ENCODE peak calls at places on chromosomes 16 and 17, in five cellular contexts. One of them, this sample, is unnamed.

GRCh38 chr17:49944451-49944850 is 24.5 kb upstream of the DLX4 start:
- DNase-seq in body of pancreas: no peak
- DNase-seq in stomach: no peak
- DNase-seq in A549: no peak
- DNase-seq in HCT116: no peak
- DNase-seq in this sample: no peak

GRCh38 chr16:83059237-83059636 is 432.5 kb downstream of the CDH13 start:
- DNase-seq in HCT116: no peak
- DNase-seq in stomach: no peak
- DNase-seq in body of pancreas: no peak
- DNase-seq in A549: no peak
- DNase-seq in this sample: no peak

GRCh38 chr17:35082073-35082657 is 18.7 kb upstream of the RFFL start:
- DNase-seq in A549: no peak
- DNase-seq in stomach: no peak
- DNase-seq in HCT116: peak; percentile 81
- DNase-seq in body of pancreas: no peak
- DNase-seq in this sample: peak; percentile 63

GRCh38 chr17:17679748-17680147 is 1.5 kb upstream of the RAI1 start:
- DNase-seq in A549: no peak
- DNase-seq in HCT116: no peak
- DNase-seq in stomach: no peak
- DNase-seq in body of pancreas: no peak
- DNase-seq in this sample: no peak

GRCh38 chr16:24036614-24037013 is 200.8 kb downstream of the PRKCB start:
- DNase-seq in HCT116: peak; percentile 29
- DNase-seq in A549: peak; percentile 84
- DNase-seq in stomach: peak; percentile 28
- DNase-seq in body of pancreas: peak; percentile 18
- DNase-seq in this sample: no peak

GRCh38 chr17:46768540-46768870 is 50.0 kb downstream of the WNT3 start:
- DNase-seq in body of pancreas: no peak
- DNase-seq in A549: no peak
- DNase-seq in HCT116: no peak
- DNase-seq in stomach: peak; percentile 21
- DNase-seq in this sample: no peak

GRCh38 chr16:31143036-31143888 is 6.6 kb downstream of the PRSS36 start:
- DNase-seq in body of pancreas: peak; percentile 31
- DNase-seq in A549: no peak
- DNase-seq in HCT116: no peak
- DNase-seq in stomach: no peak
- DNase-seq in this sample: no peak

GRCh38 chr17:45265823-45266222 is 3.9 kb upstream of the SPATA32 start:
- DNase-seq in stomach: no peak
- DNase-seq in HCT116: no peak
- DNase-seq in body of pancreas: no peak
- DNase-seq in A549: no peak
- DNase-seq in this sample: no peak

GRCh38 chr17:10135539-10136257 is 62.7 kb downstream of the GAS7 start:
- DNase-seq in stomach: peak; percentile 34
- DNase-seq in HCT116: no peak
- DNase-seq in A549: no peak
- DNase-seq in body of pancreas: peak; percentile 41
- DNase-seq in this sample: no peak

GRCh38 chr16:63361032-63361624 is 1324.9 kb upstream of the CDH8 start:
- DNase-seq in body of pancreas: peak; percentile 13
- DNase-seq in HCT116: peak; percentile 15
- DNase-seq in stomach: no peak
- DNase-seq in A549: peak; percentile 14
- DNase-seq in this sample: peak; percentile 26

GRCh38 chr16:53664724-53665345 is 38.8 kb downstream of the RPGRIP1L start:
- DNase-seq in body of pancreas: no peak
- DNase-seq in HCT116: no peak
- DNase-seq in A549: no peak
- DNase-seq in stomach: no peak
- DNase-seq in this sample: no peak

GRCh38 chr17:68698761-68699160 is 97.6 kb upstream of the FAM20A start:
- DNase-seq in stomach: no peak
- DNase-seq in A549: no peak
- DNase-seq in HCT116: no peak
- DNase-seq in body of pancreas: no peak
- DNase-seq in this sample: no peak

GRCh38 chr16:48384305-48384981 is 770 bp downstream of the SIAH1 start:
- DNase-seq in A549: peak; percentile 71
- DNase-seq in stomach: peak; percentile 59
- DNase-seq in HCT116: no peak
- DNase-seq in body of pancreas: peak; percentile 59
- DNase-seq in this sample: no peak

GRCh38 chr16:27690604-27691003 is 140.7 kb downstream of the KATNIP start:
- DNase-seq in A549: no peak
- DNase-seq in body of pancreas: no peak
- DNase-seq in stomach: no peak
- DNase-seq in HCT116: peak; percentile 21
- DNase-seq in this sample: no peak

GRCh38 chr16:68644303-68644702 is 807 bp upstream of the CDH3 start:
- DNase-seq in A549: no peak
- DNase-seq in stomach: no peak
- DNase-seq in HCT116: no peak
- DNase-seq in body of pancreas: no peak
- DNase-seq in this sample: no peak

GRCh38 chr17:62931101-62931500 is 34.9 kb upstream of the TANC2 start:
- DNase-seq in A549: no peak
- DNase-seq in HCT116: no peak
- DNase-seq in body of pancreas: no peak
- DNase-seq in stomach: no peak
- DNase-seq in this sample: no peak

GRCh38 chr16:67884-68789 is 4.3 kb downstream of the RHBDF1 start:
- DNase-seq in A549: no peak
- DNase-seq in body of pancreas: no peak
- DNase-seq in HCT116: no peak
- DNase-seq in stomach: no peak
- DNase-seq in this sample: no peak

GRCh38 chr16:54921229-54921824 is 9.3 kb upstream of the IRX5 start:
- DNase-seq in A549: no peak
- DNase-seq in HCT116: no peak
- DNase-seq in body of pancreas: no peak
- DNase-seq in stomach: no peak
- DNase-seq in this sample: no peak

GRCh38 chr16:2769100-2769529 is 8.0 kb downstream of the ELOB start:
- DNase-seq in stomach: no peak
- DNase-seq in HCT116: no peak
- DNase-seq in A549: no peak
- DNase-seq in body of pancreas: no peak
- DNase-seq in this sample: no peak

GRCh38 chr17:62859146-62859545 is 51.0 kb upstream of the MARCHF10 start:
- DNase-seq in stomach: no peak
- DNase-seq in body of pancreas: no peak
- DNase-seq in HCT116: no peak
- DNase-seq in A549: no peak
- DNase-seq in this sample: no peak

GRCh38 chr17:43998552-43998951 is 5.9 kb upstream of the NAGS start:
- DNase-seq in A549: no peak
- DNase-seq in body of pancreas: no peak
- DNase-seq in HCT116: no peak
- DNase-seq in stomach: no peak
- DNase-seq in this sample: no peak

GRCh38 chr16:57041182-57042156 is 50.9 kb upstream of the CPNE2 start:
- DNase-seq in A549: no peak
- DNase-seq in HCT116: no peak
- DNase-seq in stomach: peak; percentile 43
- DNase-seq in body of pancreas: no peak
- DNase-seq in this sample: no peak

GRCh38 chr17:15169676-15170075 is 95.5 kb downstream of the PMP22 start:
- DNase-seq in HCT116: no peak
- DNase-seq in A549: no peak
- DNase-seq in stomach: no peak
- DNase-seq in body of pancreas: no peak
- DNase-seq in this sample: no peak

GRCh38 chr17:4947411-4948165 is 742 bp downstream of the PFN1 start:
- DNase-seq in HCT116: no peak
- DNase-seq in A549: peak; percentile 64
- DNase-seq in stomach: peak; percentile 70
- DNase-seq in body of pancreas: peak; percentile 45
- DNase-seq in this sample: no peak

GRCh38 chr17:50064253-50064991 is 8.5 kb downstream of the ITGA3 start:
- DNase-seq in A549: peak; percentile 94
- DNase-seq in body of pancreas: no peak
- DNase-seq in HCT116: peak; percentile 86
- DNase-seq in stomach: no peak
- DNase-seq in this sample: no peak

GRCh38 chr16:81774348-81774747 is 4.7 kb upstream of the PLCG2 start:
- DNase-seq in body of pancreas: no peak
- DNase-seq in HCT116: no peak
- DNase-seq in A549: no peak
- DNase-seq in stomach: no peak
- DNase-seq in this sample: no peak

GRCh38 chr16:84718-85452 is 6.9 kb downstream of the MPG start:
- DNase-seq in A549: no peak
- DNase-seq in stomach: peak; percentile 53
- DNase-seq in body of pancreas: peak; percentile 42
- DNase-seq in HCT116: no peak
- DNase-seq in this sample: no peak

GRCh38 chr16:57535680-57536305 is 578 bp downstream of the CCDC102A start:
- DNase-seq in stomach: peak; percentile 95
- DNase-seq in A549: peak; percentile 98
- DNase-seq in HCT116: peak; percentile 79
- DNase-seq in body of pancreas: peak; percentile 95
- DNase-seq in this sample: peak; percentile 36

GRCh38 chr16:48432136-48432535 is 46.9 kb upstream of the SIAH1 start:
- DNase-seq in HCT116: no peak
- DNase-seq in body of pancreas: no peak
- DNase-seq in A549: no peak
- DNase-seq in stomach: no peak
- DNase-seq in this sample: no peak

GRCh38 chr17:79400989-79401703 is 209.7 kb downstream of the RBFOX3 start:
- DNase-seq in body of pancreas: peak; percentile 72
- DNase-seq in HCT116: peak; percentile 44
- DNase-seq in A549: peak; percentile 94
- DNase-seq in stomach: peak; percentile 77
- DNase-seq in this sample: no peak

GRCh38 chr17:82932146-82933005 is 92.6 kb upstream of the ZNF750 start:
- DNase-seq in stomach: peak; percentile 15
- DNase-seq in body of pancreas: no peak
- DNase-seq in HCT116: no peak
- DNase-seq in A549: no peak
- DNase-seq in this sample: no peak

GRCh38 chr17:66129759-66130158 is 62.2 kb downstream of the CEP112 start:
- DNase-seq in body of pancreas: no peak
- DNase-seq in stomach: no peak
- DNase-seq in HCT116: no peak
- DNase-seq in A549: no peak
- DNase-seq in this sample: no peak

DNA sequence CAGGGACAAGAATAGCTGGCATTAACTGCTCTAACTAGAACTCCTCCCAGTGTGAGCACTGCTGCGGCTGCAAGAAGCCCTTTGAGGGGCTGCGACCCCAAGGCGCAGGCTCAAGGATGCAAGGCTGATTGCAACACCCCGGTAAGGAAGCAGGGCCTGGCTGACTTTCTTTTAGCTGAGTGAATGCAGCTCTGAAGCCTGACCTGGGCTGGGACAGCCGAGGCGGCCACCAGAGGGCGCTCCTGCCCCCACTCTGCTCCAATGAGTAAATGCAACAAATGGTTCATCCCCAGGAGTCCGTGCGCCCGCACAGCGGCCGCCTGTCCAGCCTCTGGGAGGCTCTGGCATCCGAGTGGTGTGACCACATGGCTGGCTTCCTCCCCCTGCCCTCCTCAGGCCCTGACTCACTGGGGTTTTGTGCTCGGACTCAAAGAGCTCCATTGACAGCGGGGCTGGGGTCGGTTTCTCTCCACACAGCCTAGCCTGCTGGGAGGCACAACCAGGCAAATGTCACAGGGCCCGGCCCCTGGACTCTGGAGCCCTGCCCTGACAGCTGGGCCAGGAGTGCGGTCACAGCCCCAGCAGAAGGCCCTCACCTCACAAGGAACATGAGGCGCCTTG is at the start of gene SMIM5:
- DNase-seq in body of pancreas: peak; percentile 85
- DNase-seq in HCT116: peak; percentile 63
- DNase-seq in stomach: peak; percentile 89
- DNase-seq in A549: peak; percentile 99
- DNase-seq in this sample: peak; percentile 33
- H3K27ac ChIP-seq in body of pancreas: peak within 1 kb of the TSS; percentile 70
- H3K27ac ChIP-seq in HCT116: peak within 1 kb of the TSS; percentile 73
- H3K27ac ChIP-seq in stomach: peak within 1 kb of the TSS; percentile 90
- H3K27ac ChIP-seq in A549: peak within 1 kb of the TSS; percentile 56
- H3K27ac ChIP-seq in this sample: peak within 1 kb of the TSS; percentile 58

GRCh38 chr17:42577532-42578281 is at the start of gene PSMC3IP:
- DNase-seq in stomach: peak; percentile 96
- DNase-seq in body of pancreas: peak; percentile 95
- DNase-seq in A549: peak; percentile 99
- DNase-seq in HCT116: peak; percentile 87
- DNase-seq in this sample: peak; percentile 74
- TF ChIP-seq CTCF in stomach: no peak
- TF ChIP-seq CTCF in body of pancreas: peak; percentile 42
- TF ChIP-seq CTCF in A549: peak; percentile 37
- TF ChIP-seq CTCF in HCT116: peak; percentile 23
- TF ChIP-seq CTCF in this sample: peak; percentile 39

GRCh38 chr16:1546430-1546829 is 13.0 kb downstream of the TMEM204 start:
- DNase-seq in stomach: no peak
- DNase-seq in HCT116: no peak
- DNase-seq in A549: no peak
- DNase-seq in body of pancreas: peak; percentile 6
- DNase-seq in this sample: no peak

GRCh38 chr16:1550696-1551095 is 17.2 kb downstream of the TMEM204 start:
- DNase-seq in stomach: no peak
- DNase-seq in body of pancreas: no peak
- DNase-seq in HCT116: no peak
- DNase-seq in A549: no peak
- DNase-seq in this sample: no peak

GRCh38 chr16:1550061-1550460 is 16.6 kb downstream of the TMEM204 start:
- DNase-seq in stomach: no peak
- DNase-seq in body of pancreas: no peak
- DNase-seq in A549: no peak
- DNase-seq in HCT116: no peak
- DNase-seq in this sample: no peak

GRCh38 chr16:1548234-1548633 is 14.8 kb downstream of the TMEM204 start:
- DNase-seq in HCT116: no peak
- DNase-seq in body of pancreas: no peak
- DNase-seq in stomach: no peak
- DNase-seq in A549: no peak
- DNase-seq in this sample: no peak

GRCh38 chr16:1548727-1549126 is 15.3 kb downstream of the TMEM204 start:
- DNase-seq in body of pancreas: no peak
- DNase-seq in stomach: no peak
- DNase-seq in HCT116: no peak
- DNase-seq in A549: no peak
- DNase-seq in this sample: no peak
- H3K27ac ChIP-seq in body of pancreas: no peak overlapping the region
- H3K27ac ChIP-seq in stomach: no peak overlapping the region
- H3K27ac ChIP-seq in HCT116: no peak overlapping the region
- H3K27ac ChIP-seq in A549: no peak overlapping the region
- H3K27ac ChIP-seq in this sample: no peak overlapping the region

DNA sequence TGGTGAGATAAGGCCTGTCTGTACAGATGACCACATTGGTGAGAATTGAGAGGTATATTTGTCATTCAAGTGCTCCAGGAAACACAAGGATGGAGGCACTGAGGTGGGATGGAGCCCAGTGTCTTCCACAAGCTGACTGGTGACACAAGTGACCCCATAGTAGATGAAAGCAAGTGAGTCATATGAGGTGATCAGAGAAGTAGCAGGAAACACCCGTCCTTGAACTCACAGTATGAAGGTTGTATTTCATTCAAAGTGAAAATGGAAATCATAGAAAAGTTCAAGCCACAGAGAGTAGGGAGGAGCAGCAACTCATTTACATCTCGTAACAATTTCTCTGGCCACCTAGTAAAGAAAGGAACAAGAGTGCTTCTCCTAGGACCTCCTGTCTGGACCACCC is 609.8 kb downstream of the HS3ST4 start:
- DNase-seq in HCT116: no peak
- DNase-seq in A549: no peak
- DNase-seq in body of pancreas: no peak
- DNase-seq in stomach: no peak
- DNase-seq in this sample: no peak
- TF ChIP-seq CTCF in HCT116: no peak
- TF ChIP-seq CTCF in A549: no peak
- TF ChIP-seq CTCF in body of pancreas: no peak
- TF ChIP-seq CTCF in stomach: no peak
- TF ChIP-seq CTCF in this sample: no peak

This sample was measured in keratinocyte.